ENCODE peak calls at places on chromosome 19, in ten cellular contexts. L is HL-60, H is left lung, B is colonic mucosa, A is left ventricle myocardium inferior, K is GM10248, S is body of pancreas, R is kidney epithelial cell, Q is AG04450, N is WTC11. W is an unnamed sample.

GRCh38 chr19:5131866-5132561 is 163.1 kb downstream of the KDM4B start:
- DNase-seq in L (no peak), H (no peak), B (no peak), A (no peak), K (no peak), S (no peak), R (no peak), Q (no peak), N (no peak), W (no peak)

GRCh38 chr19:47446534-47447469 is 24.9 kb downstream of the SLC8A2 start:
- DNase-seq in L (no peak), H (no peak), B (peak), A (no peak), K (no peak), S (no peak), R (no peak), Q (no peak), N (peak), W (no peak)

GRCh38 chr19:55216461-55217198 is 7.3 kb upstream of the PTPRH start:
- DNase-seq in L (peak), H (peak), B (peak), A (peak), K (peak), S (peak), R (peak), Q (peak), N (peak), W (peak)

GRCh38 chr19:5152013-5152763 is 183.3 kb downstream of the KDM4B start:
- DNase-seq in L (no peak), H (no peak), B (no peak), A (no peak), K (no peak), S (no peak), R (no peak), Q (no peak), N (no peak), W (no peak)

GRCh38 chr19:2195361-2195760 is 31.6 kb downstream of the DOT1L start:
- DNase-seq in L (no peak), H (no peak), B (no peak), A (no peak), K (no peak), S (no peak), R (no peak), Q (no peak), N (no peak), W (no peak)

GRCh38 chr19:10769533-10770491 is 51.9 kb downstream of the DNM2 start:
- DNase-seq in L (no peak), H (no peak), B (no peak), A (peak), K (no peak), S (peak), R (no peak), Q (no peak), N (no peak), W (no peak)

GRCh38 chr19:31349160-31349881 is at the start of gene TSHZ3:
- DNase-seq in L (peak), H (peak), B (peak), A (peak), K (no peak), S (peak), R (no peak), Q (no peak), N (peak), W (peak)

GRCh38 chr19:47497073-47497766 is 13.2 kb upstream of the KPTN start:
- DNase-seq in L (no peak), H (no peak), B (no peak), A (no peak), K (no peak), S (peak), R (no peak), Q (no peak), N (no peak), W (no peak)

GRCh38 chr19:3039641-3040077 is 10.6 kb upstream of the TLE2 start:
- DNase-seq in L (no peak), H (no peak), B (no peak), A (no peak), K (no peak), S (peak), R (no peak), Q (no peak), N (no peak), W (no peak)

GRCh38 chr19:12880551-12881171 is 588 bp downstream of the DNASE2 start:
- DNase-seq in L (no peak), H (no peak), B (peak), A (no peak), K (no peak), S (peak), R (no peak), Q (no peak), N (peak), W (no peak)

GRCh38 chr19:12884627-12884925 is 2.4 kb downstream of the KLF1 start:
- DNase-seq in L (no peak), H (no peak), B (no peak), A (no peak), K (no peak), S (no peak), R (no peak), Q (no peak), N (no peak), W (no peak)

GRCh38 chr19:12881172-12881808 is at the start of gene DNASE2:
- DNase-seq in L (peak), H (peak), B (peak), A (peak), K (peak), S (peak), R (peak), Q (peak), N (peak), W (peak)

GRCh38 chr19:12884202-12884601 is 2.8 kb downstream of the KLF1 start:
- DNase-seq in L (no peak), H (no peak), B (no peak), A (no peak), K (no peak), S (no peak), R (no peak), Q (no peak), N (no peak), W (no peak)

GRCh38 chr19:12882589-12882988 is 1.3 kb upstream of the DNASE2 start:
- DNase-seq in L (no peak), H (no peak), B (no peak), A (no peak), K (no peak), S (no peak), R (no peak), Q (no peak), N (no peak), W (no peak)
- TF ChIP-seq CTCF in L (no peak), H (no peak), B (no peak), A (no peak), K (no peak), S (no peak), R (no peak), Q (no peak), N (no peak), W (no peak)

DNA sequence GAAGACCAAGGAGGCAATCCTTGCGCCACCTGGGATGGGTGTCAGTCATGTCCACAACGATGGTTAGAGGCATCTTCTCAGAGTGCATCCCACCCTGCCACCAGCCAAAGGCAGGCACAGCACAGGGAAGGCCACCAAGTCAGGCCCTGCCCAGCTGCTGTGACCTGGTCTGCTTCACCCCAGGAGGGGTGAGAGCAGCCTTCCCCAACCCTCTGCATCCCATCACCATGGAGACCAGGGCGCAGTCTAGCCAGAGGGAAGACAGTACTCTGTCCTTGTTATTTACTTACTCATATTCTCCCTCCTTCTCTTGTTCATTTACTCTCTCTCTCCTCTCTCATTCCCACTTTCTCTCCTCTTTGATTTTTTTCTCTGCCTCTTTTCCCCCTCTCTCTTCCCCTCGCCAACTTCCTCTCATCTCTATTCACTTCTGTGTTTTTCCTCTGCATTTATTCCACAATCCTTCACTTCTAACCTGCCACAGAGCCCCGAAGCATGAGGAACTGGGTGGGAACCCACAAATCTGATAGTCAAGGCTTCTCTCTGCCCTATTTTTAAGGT is 749.4 kb downstream of the UQCRFS1 start:
- DNase-seq in L (no peak), H (no peak), B (no peak), A (no peak), K (no peak), S (no peak), R (no peak), Q (no peak), N (no peak), W (no peak)
- TF ChIP-seq CTCF in L (no peak), H (no peak), B (no peak), A (no peak), K (no peak), S (no peak), R (no peak), Q (no peak), N (no peak), W (no peak)

GRCh38 chr19:23305555-23305954 is 55.4 kb upstream of the ZNF724 start:
- DNase-seq in L (no peak), H (no peak), B (no peak), A (no peak), K (no peak), S (no peak), R (no peak), Q (no peak), N (no peak), W (no peak)
- TF ChIP-seq CTCF in L (no peak), H (no peak), B (no peak), A (no peak), K (no peak), S (no peak), R (no peak), Q (no peak), N (no peak), W (no peak)

DNA sequence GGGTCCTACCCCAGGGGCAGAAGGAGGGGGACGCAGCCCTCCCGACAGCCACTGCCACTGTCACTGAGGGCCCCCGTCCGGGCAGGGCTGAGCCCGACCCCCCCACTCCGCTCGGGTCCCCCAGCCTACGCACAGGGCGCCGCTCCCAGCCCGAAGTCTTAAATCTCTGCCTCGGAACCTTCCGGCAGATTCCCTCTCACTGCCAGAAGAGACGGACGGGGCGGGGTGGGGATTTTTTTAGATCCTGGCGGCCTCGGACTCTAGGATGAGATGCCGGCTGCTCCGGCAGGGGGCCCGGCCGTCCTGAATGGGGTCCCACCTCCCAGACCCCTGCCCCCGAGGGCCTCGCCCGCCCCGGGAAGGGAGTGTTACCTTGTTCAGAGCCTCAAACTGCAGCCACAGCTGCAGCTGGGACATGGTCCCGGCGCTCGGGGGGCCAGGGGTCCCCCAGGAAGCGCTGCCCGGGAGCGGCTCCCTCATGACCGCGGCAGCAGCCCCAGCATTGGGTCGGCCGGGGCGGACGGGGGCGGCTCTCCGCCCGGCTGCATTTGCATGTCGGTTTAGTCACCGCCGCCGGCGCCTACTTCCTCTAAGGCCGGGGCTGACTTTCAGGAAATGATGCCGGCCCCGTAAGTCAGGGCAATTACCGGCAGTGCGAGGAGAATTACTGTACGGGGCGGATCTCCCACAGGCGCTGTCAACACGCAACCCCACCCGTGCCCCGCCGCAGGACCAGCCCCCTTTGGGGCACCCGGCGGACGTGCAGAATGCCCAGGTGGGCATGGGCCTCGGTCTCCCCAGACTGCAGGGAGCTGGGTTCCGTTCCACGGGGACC is 28.1 kb downstream of the GPX4 start:
- DNase-seq in L (peak), H (peak), B (peak), A (peak), K (peak), S (peak), R (peak), Q (peak), N (peak), W (peak)
- TF ChIP-seq CTCF in L (no peak), H (no peak), B (no peak), A (peak), K (no peak), S (no peak), R (no peak), Q (peak), N (no peak), W (no peak)

DNA sequence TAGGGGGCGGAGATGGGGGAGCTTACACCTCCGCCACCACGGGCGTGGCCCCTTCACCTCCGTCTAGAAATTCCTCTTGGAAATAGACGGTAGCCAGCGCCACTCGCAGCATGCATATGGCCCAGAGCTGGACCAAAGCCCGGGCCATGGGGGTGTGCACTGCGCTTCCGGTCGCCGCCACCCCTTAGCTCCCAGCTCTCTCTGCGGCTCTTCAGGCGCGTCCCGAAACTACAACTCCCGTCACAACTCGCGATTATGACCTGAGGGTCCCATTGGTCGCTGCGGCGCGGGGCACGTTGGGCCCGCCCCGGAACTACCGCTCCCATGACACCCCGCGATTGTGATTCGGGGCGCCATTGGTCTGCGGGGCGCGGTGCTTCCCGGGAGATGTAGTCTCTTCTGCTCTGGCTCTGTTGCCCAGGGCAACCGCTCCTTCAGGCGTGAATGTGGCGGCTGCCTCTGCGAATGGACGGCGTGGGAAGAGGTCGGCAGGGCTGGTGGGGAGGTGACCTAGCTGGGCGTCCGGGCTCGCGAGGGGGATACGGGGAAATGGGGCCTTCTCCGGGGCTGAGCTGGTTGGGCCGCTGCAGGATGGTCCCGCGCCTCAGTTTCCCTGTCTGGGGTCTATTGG is at the start of the genes C19orf44 and CALR3:
- DNase-seq in L (peak), H (peak), B (peak), A (peak), K (peak), S (peak), R (peak), Q (peak), N (peak), W (peak)
- TF ChIP-seq CTCF in L (no peak), H (peak), B (no peak), A (peak), K (no peak), S (peak), R (no peak), Q (no peak), N (no peak), W (no peak)

GRCh38 chr19:14089412-14089661 is 1.2 kb downstream of the SAMD1 start:
- DNase-seq in L (no peak), H (no peak), B (no peak), A (no peak), K (no peak), S (no peak), R (no peak), Q (no peak), N (no peak), W (no peak)
- TF ChIP-seq CTCF in L (no peak), H (no peak), B (no peak), A (peak), K (peak), S (no peak), R (peak), Q (peak), N (no peak), W (peak)

W was measured in CD8-positive, alpha-beta T cell.